ENCODE peak calls at places on chromosomes 13 and 19, in six cellular contexts. H, R, P, V, Q and T are unnamed samples.

GRCh38 chr19:10288662-10289166 is 1.0 kb upstream of the ICAM5 start:
- DNase-seq in H (no peak), R (peak; percentile 84), P (no peak), V (no peak), Q (no peak), T (no peak)

GRCh38 chr13:108932206-108932605 is 302.8 kb downstream of the MYO16 start:
- DNase-seq in H (no peak), R (no peak), P (peak; percentile 8), V (no peak), Q (no peak), T (no peak)

GRCh38 chr19:2923510-2923909 is 21.3 kb downstream of the ZNF77 start:
- DNase-seq in H (no peak), R (no peak), P (peak; percentile 99), V (no peak), Q (no peak), T (no peak)

GRCh38 chr19:1532003-1532402 is 8.1 kb downstream of the PLK5 start:
- DNase-seq in H (no peak), R (no peak), P (no peak), V (no peak), Q (no peak), T (no peak)

GRCh38 chr19:54325194-54325621 is 12.2 kb upstream of the LILRA5 start:
- DNase-seq in H (peak; percentile 20), R (peak; percentile 38), P (peak; percentile 20), V (no peak), Q (no peak), T (peak; percentile 25)

GRCh38 chr19:18340237-18340989 is at the start of gene PGPEP1:
- DNase-seq in H (peak; percentile 47), R (peak; percentile 54), P (peak; percentile 43), V (peak; percentile 41), Q (peak; percentile 69), T (no peak)

GRCh38 chr19:4284176-4284958 is 5.3 kb downstream of the SHD start:
- DNase-seq in H (no peak), R (peak; percentile 83), P (no peak), V (no peak), Q (no peak), T (no peak)

GRCh38 chr19:16435238-16435911 is 36.4 kb downstream of the EPS15L1 start:
- DNase-seq in H (peak; percentile 14), R (no peak), P (peak; percentile 99), V (no peak), Q (no peak), T (no peak)

GRCh38 chr13:74193391-74193790 is 59.2 kb upstream of the KLF12 start:
- DNase-seq in H (no peak), R (no peak), P (no peak), V (no peak), Q (no peak), T (peak; percentile 77)